ENCODE peak calls at places on chromosomes 3 and 15, in six cellular contexts. I is left cardiac atrium; Y is T-cell; N is CD8-positive, alpha-beta T cell; B is activated naive CD8-positive, alpha-beta T cell treated with anti-CD3 and anti-CD28 coated beads, Interleukin-2, amount 50 U/mL, for 24 hours; T is T-helper 17 cell. E is an unnamed sample.

GRCh38 chr15:99977945-99978344 is 244.7 kb upstream of the LYSMD4 start:
- ATAC-seq in N (no peak), B (no peak), I (no peak), Y (no peak), T (no peak), E (no peak)

GRCh38 chr15:63172376-63173115 is 15.3 kb upstream of the RPS27L start:
- ATAC-seq in I (no peak), N (no peak), T (no peak), B (no peak), Y (no peak), E (no peak)

GRCh38 chr3:101703169-101703568 is 16.7 kb upstream of the RPL24 start:
- ATAC-seq in Y (no peak), T (no peak), B (no peak), N (no peak), I (no peak), E (no peak)

GRCh38 chr3:50269977-50270413 is 1.0 kb downstream of the SEMA3B start:
- ATAC-seq in T (no peak), Y (no peak), I (no peak), N (no peak), B (no peak), E (no peak)

GRCh38 chr3:83515123-83515522 is 1443.7 kb upstream of the CADM2 start:
- ATAC-seq in B (no peak), I (no peak), T (no peak), N (no peak), Y (no peak), E (no peak)

GRCh38 chr15:78130466-78131294 is 565 bp downstream of the CIB2 start:
- ATAC-seq in N (peak), Y (peak), I (no peak), B (peak), T (peak), E (peak)

GRCh38 chr3:79515072-79515471 is 252.7 kb downstream of the ROBO1 start:
- ATAC-seq in Y (no peak), B (no peak), I (peak), T (no peak), N (no peak), E (no peak)

GRCh38 chr15:83929619-83930018 is 275.7 kb downstream of the ADAMTSL3 start:
- ATAC-seq in B (no peak), N (no peak), T (no peak), I (no peak), Y (no peak), E (no peak)

GRCh38 chr3:138817685-138818084 is 17.0 kb downstream of the PIK3CB start:
- ATAC-seq in B (no peak), N (no peak), I (no peak), T (no peak), Y (no peak), E (no peak)

GRCh38 chr3:122458992-122459391 is 43.1 kb upstream of the WDR5B start:
- ATAC-seq in Y (no peak), T (no peak), B (no peak), I (no peak), N (no peak), E (peak)

GRCh38 chr3:117103645-117104044 is 394.1 kb downstream of the TUSC7 start:
- ATAC-seq in Y (no peak), I (no peak), N (no peak), T (no peak), B (no peak), E (no peak)

GRCh38 chr15:100002787-100003536 is 269.7 kb upstream of the LYSMD4 start:
- ATAC-seq in T (no peak), B (no peak), I (no peak), N (no peak), Y (no peak), E (no peak)

GRCh38 chr15:43932036-43932435 is 105.2 kb downstream of the WDR76 start:
- ATAC-seq in B (no peak), N (no peak), T (no peak), Y (no peak), I (no peak), E (no peak)

GRCh38 chr3:112908252-112908651 is 61.6 kb upstream of the CD200R1L start:
- ATAC-seq in Y (peak), T (peak), N (no peak), I (no peak), B (no peak), E (no peak)

GRCh38 chr3:126053513-126053912 is 30.4 kb downstream of the SLC41A3 start:
- ATAC-seq in N (no peak), T (peak), I (no peak), Y (no peak), B (peak), E (no peak)

GRCh38 chr3:150599611-150600297 is 3.4 kb upstream of the SELENOT start:
- ATAC-seq in Y (no peak), B (no peak), T (no peak), I (no peak), N (no peak), E (no peak)

GRCh38 chr3:156416846-156417581 is 137.9 kb downstream of the SSR3 start:
- ATAC-seq in T (no peak), B (no peak), N (no peak), Y (no peak), I (no peak), E (no peak)

E was measured in gastroesophageal sphincter.